ENCODE peak calls at places on chromosomes 1 and 21, in four cellular contexts. C, W, L and Y are unnamed samples.

GRCh38 chr1:11703357-11704225 is 12.1 kb downstream of the DRAXIN start:
- DNase-seq in C (no peak), W (no peak), L (no peak), Y (no peak)

GRCh38 chr1:109668123-109668800 is 405 bp downstream of the GSTM2 start:
- DNase-seq in L (no peak), W (no peak), C (no peak), Y (no peak)

GRCh38 chr1:85278853-85279314 is 2.5 kb upstream of the BCL10 start:
- DNase-seq in L (no peak), C (no peak), W (peak; percentile 63), Y (no peak)

GRCh38 chr1:175543447-175543846 is 199.9 kb downstream of the TNR start:
- DNase-seq in W (no peak), C (no peak), L (no peak), Y (no peak)

GRCh38 chr1:21324368-21325137 is 34.3 kb upstream of the ECE1 start:
- DNase-seq in C (no peak), W (peak; percentile 41), L (no peak), Y (no peak)

GRCh38 chr1:150532860-150533259 is 16.3 kb upstream of the ADAMTSL4 start:
- DNase-seq in C (no peak), W (no peak), L (no peak), Y (no peak)

GRCh38 chr1:186763107-186763506 is 65.6 kb upstream of the PLA2G4A start:
- DNase-seq in L (no peak), W (no peak), C (no peak), Y (no peak)

GRCh38 chr1:75672528-75673393 is 51.7 kb upstream of the ACADM start:
- DNase-seq in C (peak; percentile 23), W (peak; percentile 23), L (peak; percentile 31), Y (peak; percentile 35)

GRCh38 chr1:202645097-202645476 is 65.2 kb downstream of the SYT2 start:
- DNase-seq in L (no peak), W (no peak), C (no peak), Y (no peak)

GRCh38 chr1:181647314-181648035 is 164.2 kb downstream of the CACNA1E start:
- DNase-seq in C (no peak), W (no peak), L (no peak), Y (no peak)

GRCh38 chr1:71829346-71829745 is 453.0 kb downstream of the NEGR1 start:
- DNase-seq in W (no peak), C (no peak), L (no peak), Y (no peak)

GRCh38 chr21:44998621-44999427 is 59.0 kb downstream of the SLX9 start:
- DNase-seq in C (no peak), W (no peak), L (no peak), Y (no peak)

GRCh38 chr1:7105258-7105657 is 320.0 kb downstream of the CAMTA1 start:
- DNase-seq in W (no peak), C (no peak), L (no peak), Y (no peak)

GRCh38 chr1:226990133-226990716 is 50.1 kb downstream of the COQ8A start:
- DNase-seq in L (no peak), C (no peak), W (peak; percentile 31), Y (no peak)

GRCh38 chr1:177932123-177932522 is 37.7 kb downstream of the SEC16B start:
- DNase-seq in C (no peak), L (no peak), W (no peak), Y (no peak)

GRCh38 chr1:35530946-35531345 is 26.3 kb downstream of the KIAA0319L start:
- DNase-seq in C (no peak), W (no peak), L (no peak), Y (no peak)

GRCh38 chr1:150234647-150235435 is 1.1 kb downstream of the ANP32E start:
- DNase-seq in C (peak; percentile 81), L (peak; percentile 85), W (peak; percentile 84), Y (peak; percentile 90)

GRCh38 chr1:150619576-150620509 is 9.6 kb downstream of the ENSA start:
- DNase-seq in W (peak; percentile 49), C (no peak), L (no peak), Y (peak; percentile 83)

GRCh38 chr1:28965271-28965870 is 51.0 kb downstream of the EPB41 start:
- DNase-seq in W (no peak), C (no peak), L (peak; percentile 17), Y (no peak)

GRCh38 chr1:32774464-32774808 is 42.7 kb downstream of the YARS1 start:
- DNase-seq in L (no peak), W (no peak), C (no peak), Y (no peak)

GRCh38 chr1:212945761-212946160 is 4.6 kb upstream of the VASH2 start:
- DNase-seq in W (no peak), L (no peak), C (no peak), Y (no peak)

GRCh38 chr1:26169669-26170471 is at the start of gene ZNF593:
- DNase-seq in W (peak; percentile 92), C (peak; percentile 92), L (peak; percentile 98), Y (peak; percentile 97)

GRCh38 chr1:159532922-159533321 is 2.9 kb downstream of the OR10J5 start:
- DNase-seq in C (no peak), L (no peak), W (no peak), Y (no peak)

GRCh38 chr1:223504741-223505140 is 111.5 kb downstream of the CCDC185 start:
- DNase-seq in C (no peak), W (no peak), L (no peak), Y (no peak)

GRCh38 chr21:31874817-31875216 is 2.0 kb downstream of the HUNK start:
- DNase-seq in W (no peak), C (peak; percentile 41), L (peak; percentile 26), Y (no peak)

GRCh38 chr1:92084651-92085050 is 4.5 kb downstream of the BTBD8 start:
- DNase-seq in W (no peak), L (no peak), C (no peak), Y (no peak)

GRCh38 chr1:204493145-204493881 is 1.3 kb downstream of the PIK3C2B start:
- DNase-seq in L (peak; percentile 74), C (no peak), W (no peak), Y (no peak)

GRCh38 chr1:198890531-198890930 is 251.7 kb downstream of the PTPRC start:
- DNase-seq in L (no peak), C (no peak), W (no peak), Y (no peak)

GRCh38 chr1:183585038-183585437 is 5.2 kb downstream of the NCF2 start:
- DNase-seq in C (no peak), L (no peak), W (no peak), Y (no peak)

GRCh38 chr1:211947396-211948295 is 87.7 kb downstream of the INTS7 start:
- DNase-seq in L (no peak), W (no peak), C (peak; percentile 26), Y (no peak)

GRCh38 chr1:234610061-234610581 is at the start of gene IRF2BP2:
- DNase-seq in C (peak; percentile 68), L (peak; percentile 89), W (no peak), Y (peak; percentile 93)

GRCh38 chr1:192632188-192632587 is 3.8 kb upstream of the RGS13 start:
- DNase-seq in C (no peak), W (no peak), L (no peak), Y (no peak)

GRCh38 chr1:180522204-180522497 is 19.8 kb upstream of the ACBD6 start:
- DNase-seq in C (no peak), L (peak; percentile 29), W (no peak), Y (no peak)

GRCh38 chr1:194076646-194077045 is 890.2 kb upstream of the B3GALT2 start:
- DNase-seq in C (no peak), L (no peak), W (no peak), Y (no peak)

GRCh38 chr21:21997390-21998333 is 999.5 kb downstream of the NCAM2 start:
- DNase-seq in L (no peak), C (no peak), W (no peak), Y (no peak)

GRCh38 chr1:8987881-8988617 is 38.2 kb downstream of the SLC2A7 start:
- DNase-seq in W (peak; percentile 74), L (peak; percentile 83), C (peak; percentile 81), Y (peak; percentile 59)

GRCh38 chr1:230243146-230243545 is 176.1 kb downstream of the GALNT2 start:
- DNase-seq in C (no peak), W (no peak), L (no peak), Y (no peak)

GRCh38 chr21:30463713-30464112 is 16.5 kb downstream of the KRTAP19-1 start:
- DNase-seq in W (peak; percentile 6), L (peak; percentile 24), C (no peak), Y (peak; percentile 14)

GRCh38 chr1:94126651-94127050 is 5.7 kb upstream of the ABCA4 start:
- DNase-seq in L (no peak), C (no peak), W (no peak), Y (no peak)